ENCODE peak calls at places on chromosomes 3 and 15, in five cellular contexts. P is esophagus squamous epithelium, O is ovary, N is lower lobe of right lung, Y is aorta. B is an unnamed sample. For H3K4me1, the result is how much of the 10 kb centered on the place peaks cover.

GRCh38 chr15:98292442-98293240 is 332.1 kb downstream of the ARRDC4 start:
- DNase-seq in P (no peak), N (no peak), O (no peak), Y (no peak), B (peak)

GRCh38 chr15:67967871-67968423 is 86.2 kb upstream of the PIAS1 start:
- DNase-seq in O (peak), Y (peak), P (no peak), N (peak), B (peak)

GRCh38 chr3:152524198-152525140 is 255.7 kb downstream of the MBNL1 start:
- DNase-seq in O (no peak), P (no peak), N (no peak), Y (no peak), B (no peak)

GRCh38 chr15:66164788-66165187 is 88.8 kb downstream of the MEGF11 start:
- DNase-seq in O (no peak), P (no peak), Y (no peak), N (no peak), B (no peak)

GRCh38 chr3:64880926-64881325 is 193.1 kb upstream of the ADAMTS9 start:
- DNase-seq in Y (no peak), O (no peak), N (no peak), P (no peak), B (no peak)

GRCh38 chr15:66617137-66618090 is 51.6 kb upstream of the LCTL start:
- DNase-seq in P (no peak), Y (peak), N (peak), O (peak), B (peak)

GRCh38 chr15:83747050-83747717 is 93.3 kb downstream of the ADAMTSL3 start:
- DNase-seq in N (no peak), O (peak), Y (no peak), P (no peak), B (no peak)

GRCh38 chr3:193269343-193269742 is 28.3 kb downstream of the PLAAT1 start:
- DNase-seq in O (no peak), N (no peak), P (no peak), Y (no peak), B (no peak)

GRCh38 chr3:61530355-61530754 is 31.0 kb upstream of the PTPRG start:
- DNase-seq in O (no peak), N (no peak), Y (no peak), P (no peak), B (no peak)

GRCh38 chr3:97720417-97720816 is 44.1 kb upstream of the ARL6 start:
- DNase-seq in O (no peak), P (no peak), Y (no peak), N (no peak), B (no peak)

GRCh38 chr3:159649951-159650350 is 338.7 kb upstream of the IL12A start:
- DNase-seq in P (no peak), N (no peak), Y (no peak), O (no peak), B (no peak)

GRCh38 chr3:108093616-108094015 is 2.8 kb upstream of the CD47 start:
- DNase-seq in Y (no peak), N (no peak), P (no peak), O (no peak), B (no peak)

GRCh38 chr3:13045904-13046568 is 27.2 kb downstream of the IQSEC1 start:
- DNase-seq in Y (peak), P (no peak), N (peak), O (no peak), B (peak)

GRCh38 chr15:99432271-99433025 is 133.3 kb upstream of the MEF2A start:
- DNase-seq in P (no peak), Y (peak), N (no peak), O (peak), B (peak)

GRCh38 chr15:58916962-58917361 is 16.5 kb downstream of the SLTM start:
- DNase-seq in O (no peak), P (no peak), N (no peak), Y (no peak), B (no peak)

GRCh38 chr15:60964527-60964926 is 264.6 kb downstream of the RORA start:
- DNase-seq in Y (no peak), O (no peak), P (no peak), N (no peak), B (no peak)

GRCh38 chr15:74202461-74203401 is at the start of gene STRA6:
- DNase-seq in Y (no peak), P (no peak), O (peak), N (no peak), B (no peak)

GRCh38 chr3:39910828-39911464 is 101.5 kb downstream of the MYRIP start:
- DNase-seq in N (no peak), Y (no peak), O (no peak), P (no peak), B (no peak)

GRCh38 chr3:39910135-39910534 is 100.7 kb downstream of the MYRIP start:
- DNase-seq in N (no peak), P (no peak), O (no peak), Y (no peak), B (no peak)

GRCh38 chr3:39915027-39915426 is 105.6 kb downstream of the MYRIP start:
- DNase-seq in O (no peak), Y (no peak), N (no peak), P (no peak), B (no peak)

GRCh38 chr3:39907981-39908380 is 98.6 kb downstream of the MYRIP start:
- DNase-seq in O (peak), Y (peak), N (no peak), P (no peak), B (no peak)

DNA sequence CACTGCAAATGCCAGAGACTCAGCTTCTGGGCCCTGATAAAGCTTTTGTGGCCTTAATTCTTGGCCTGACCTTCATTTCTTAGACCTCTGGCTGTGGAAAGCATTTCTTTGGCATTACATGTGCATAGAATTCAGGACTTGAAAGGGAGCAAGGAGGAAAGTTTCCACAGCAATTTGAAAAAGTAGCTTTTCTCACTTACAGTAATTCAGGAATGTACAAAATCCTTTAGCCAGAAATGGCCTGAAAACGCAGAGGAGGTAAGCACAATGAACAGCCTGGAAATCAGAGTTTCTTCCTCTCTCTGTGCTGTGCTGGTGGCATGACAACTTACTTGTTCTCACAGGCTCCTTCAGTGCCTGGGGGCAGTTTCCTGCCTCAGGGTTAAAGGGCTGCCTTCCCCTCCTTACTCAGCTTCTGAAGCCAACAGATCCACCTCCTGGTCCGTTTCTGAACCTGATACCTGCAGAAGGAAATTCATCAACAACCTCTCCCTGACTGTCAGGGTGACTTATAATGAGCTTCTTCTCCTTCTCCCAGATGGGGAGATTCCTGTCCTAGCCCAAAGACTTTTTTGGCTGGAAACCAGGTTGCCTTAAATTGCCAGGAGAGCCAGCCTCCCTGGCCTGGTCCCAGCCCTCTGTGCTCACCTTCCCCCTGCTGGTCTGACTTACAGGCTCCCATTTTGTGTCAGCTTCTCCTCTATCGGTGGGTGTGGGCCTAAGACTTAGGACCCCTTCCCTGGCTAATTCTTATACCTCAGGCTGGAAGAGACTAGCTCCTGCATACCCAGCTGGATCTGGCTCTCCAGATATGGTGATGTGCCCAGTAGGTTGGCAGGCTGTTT is 102.3 kb downstream of the MYRIP start:
- DNase-seq in P (no peak), O (no peak), Y (no peak), N (no peak), B (no peak)
- H3K27ac ChIP-seq in P (no peak), O (no peak), Y (peak), N (no peak), B (no peak)

DNA sequence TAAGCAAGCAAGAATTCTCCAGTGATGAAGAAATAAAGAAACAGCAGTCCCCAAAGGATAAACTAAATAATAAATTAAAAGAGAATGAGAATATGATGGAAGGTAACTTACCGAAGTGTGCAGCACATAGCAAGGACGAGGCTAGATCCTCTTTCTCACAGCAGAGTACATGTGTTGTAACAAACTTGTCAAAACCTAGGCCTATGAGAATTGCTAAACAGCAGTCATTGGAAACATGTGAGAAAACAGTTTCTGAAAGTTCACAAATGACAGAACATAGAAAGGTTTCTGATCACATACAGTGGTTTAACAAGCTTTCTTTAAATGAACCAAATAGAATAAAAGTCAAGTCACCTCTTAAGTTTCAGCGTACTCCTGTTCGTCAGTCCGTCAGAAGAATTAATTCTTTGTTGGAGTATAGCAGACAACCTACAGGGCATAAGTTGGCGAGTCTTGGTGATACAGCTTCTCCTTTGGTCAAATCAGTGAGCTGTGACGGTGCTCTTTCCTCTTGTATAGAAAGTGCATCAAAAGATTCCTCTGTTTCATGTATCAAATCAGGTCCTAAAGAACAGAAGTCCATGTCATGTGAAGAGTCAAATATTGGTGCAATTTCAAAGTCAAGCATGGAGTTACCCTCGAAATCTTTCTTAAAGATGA is 4.5 kb upstream of the SCG5 start:
- DNase-seq in Y (no peak), P (no peak), O (no peak), N (no peak), B (no peak)
- H3K4me1 ChIP-seq in Y (under half), P (under half), O (under half), N (under half), B (under half)

GRCh38 chr3:154795582-154795981 is 284.5 kb upstream of the MME start:
- DNase-seq in P (no peak), N (no peak), O (no peak), Y (no peak), B (no peak)

GRCh38 chr3:154791611-154792010 is 288.5 kb upstream of the MME start:
- DNase-seq in O (no peak), Y (no peak), N (no peak), P (no peak), B (no peak)

GRCh38 chr3:154794383-154794782 is 285.7 kb upstream of the MME start:
- DNase-seq in P (no peak), O (no peak), Y (no peak), N (no peak), B (no peak)

GRCh38 chr3:154792828-154793227 is 287.3 kb upstream of the MME start:
- DNase-seq in O (no peak), P (no peak), N (no peak), Y (no peak), B (no peak)

DNA sequence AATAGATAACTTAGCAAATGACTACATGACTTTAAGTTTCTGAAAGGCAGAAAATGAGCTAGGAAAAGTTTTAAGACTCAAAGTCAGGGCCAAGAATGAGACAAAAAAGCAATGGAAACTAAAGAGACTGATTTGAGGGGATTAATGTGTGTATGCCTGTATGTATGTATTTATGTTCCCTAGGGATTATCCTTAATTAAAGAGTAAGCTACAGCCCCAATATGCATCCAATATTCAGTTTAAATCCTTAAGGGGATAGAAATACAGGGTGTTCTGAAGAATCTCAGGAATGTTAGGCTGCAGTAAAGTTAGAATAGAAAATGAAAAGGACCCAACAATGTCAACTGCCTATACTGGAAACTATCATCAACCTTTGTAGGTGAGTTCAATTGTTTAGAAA is 285.1 kb upstream of the MME start:
- DNase-seq in N (no peak), Y (no peak), O (no peak), P (no peak), B (no peak)
- H3K27ac ChIP-seq in N (peak), Y (no peak), O (no peak), P (no peak), B (peak)

GRCh38 chr15:52290329-52290728 is 5.3 kb downstream of the MYO5C start:
- DNase-seq in P (no peak), N (no peak), O (no peak), Y (no peak), B (no peak)
- H3K4me1 ChIP-seq in P (under half), N (under half), O (under half), Y (under half), B (under half)

B was measured in left lung.